ENCODE peak calls at places on chromosomes 13 and 19, in eight cellular contexts. One of them, this sample, is unnamed.
A peak's percentile ranks its signal among the peaks of the same experiment; 100 is the strongest.

GRCh38 chr19:42110658-42111057 is 21.6 kb downstream of the POU2F2 start:
- DNase-seq in H9: no peak
- DNase-seq in trophoblast cell: no peak
- DNase-seq in astrocyte: no peak
- DNase-seq in OCI-LY7: no peak
- DNase-seq in Karpas-422: no peak
- DNase-seq in hepatocyte: no peak
- DNase-seq in MM.1S: no peak
- DNase-seq in this sample: no peak

GRCh38 chr13:109900320-109900719 is 113.9 kb upstream of the IRS2 start:
- DNase-seq in H9: no peak
- DNase-seq in trophoblast cell: no peak
- DNase-seq in astrocyte: no peak
- DNase-seq in OCI-LY7: no peak
- DNase-seq in Karpas-422: no peak
- DNase-seq in hepatocyte: no peak
- DNase-seq in MM.1S: no peak
- DNase-seq in this sample: no peak

GRCh38 chr13:109794095-109794494 is 7.7 kb upstream of the IRS2 start:
- DNase-seq in H9: no peak
- DNase-seq in trophoblast cell: peak; percentile 70
- DNase-seq in astrocyte: no peak
- DNase-seq in OCI-LY7: no peak
- DNase-seq in Karpas-422: no peak
- DNase-seq in hepatocyte: no peak
- DNase-seq in MM.1S: no peak
- DNase-seq in this sample: no peak

GRCh38 chr19:3520166-3521103 is 14.3 kb downstream of the FZR1 start:
- DNase-seq in H9: peak; percentile 72
- DNase-seq in trophoblast cell: peak; percentile 100
- DNase-seq in astrocyte: no peak
- DNase-seq in OCI-LY7: no peak
- DNase-seq in Karpas-422: no peak
- DNase-seq in hepatocyte: peak; percentile 51
- DNase-seq in MM.1S: no peak
- DNase-seq in this sample: no peak

GRCh38 chr13:100339411-100339935 is 249.1 kb downstream of the GGACT start:
- DNase-seq in H9: no peak
- DNase-seq in trophoblast cell: no peak
- DNase-seq in astrocyte: no peak
- DNase-seq in OCI-LY7: no peak
- DNase-seq in Karpas-422: no peak
- DNase-seq in hepatocyte: no peak
- DNase-seq in MM.1S: no peak
- DNase-seq in this sample: no peak

GRCh38 chr19:17243340-17243853 is 2.3 kb downstream of the NR2F6 start:
- DNase-seq in H9: no peak
- DNase-seq in trophoblast cell: no peak
- DNase-seq in astrocyte: no peak
- DNase-seq in OCI-LY7: no peak
- DNase-seq in Karpas-422: no peak
- DNase-seq in hepatocyte: no peak
- DNase-seq in MM.1S: no peak
- DNase-seq in this sample: peak; percentile 84

GRCh38 chr19:53365899-53366493 is 491 bp downstream of the ZNF525 start:
- DNase-seq in H9: no peak
- DNase-seq in trophoblast cell: peak; percentile 67
- DNase-seq in astrocyte: peak; percentile 0
- DNase-seq in OCI-LY7: no peak
- DNase-seq in Karpas-422: peak; percentile 74
- DNase-seq in hepatocyte: peak; percentile 65
- DNase-seq in MM.1S: peak; percentile 30
- DNase-seq in this sample: peak; percentile 83

GRCh38 chr13:89066868-89067466 is 1395.8 kb downstream of the SLITRK5 start:
- DNase-seq in H9: peak; percentile 28
- DNase-seq in trophoblast cell: peak; percentile 62
- DNase-seq in astrocyte: peak; percentile 13
- DNase-seq in OCI-LY7: peak; percentile 72
- DNase-seq in Karpas-422: peak; percentile 89
- DNase-seq in hepatocyte: peak; percentile 77
- DNase-seq in MM.1S: peak; percentile 21
- DNase-seq in this sample: no peak

GRCh38 chr13:43986395-43986794 is 106.7 kb downstream of the LACC1 start:
- DNase-seq in H9: no peak
- DNase-seq in trophoblast cell: no peak
- DNase-seq in astrocyte: no peak
- DNase-seq in OCI-LY7: no peak
- DNase-seq in Karpas-422: no peak
- DNase-seq in hepatocyte: peak; percentile 35
- DNase-seq in MM.1S: no peak
- DNase-seq in this sample: no peak

GRCh38 chr13:50611117-50611781 is 232.2 kb downstream of the DLEU7 start:
- DNase-seq in H9: no peak
- DNase-seq in trophoblast cell: no peak
- DNase-seq in astrocyte: no peak
- DNase-seq in OCI-LY7: no peak
- DNase-seq in Karpas-422: no peak
- DNase-seq in hepatocyte: no peak
- DNase-seq in MM.1S: no peak
- DNase-seq in this sample: no peak

GRCh38 chr13:113187263-113187669 is 21.2 kb downstream of the PCID2 start:
- DNase-seq in H9: no peak
- DNase-seq in trophoblast cell: peak; percentile 96
- DNase-seq in astrocyte: peak; percentile 99
- DNase-seq in OCI-LY7: no peak
- DNase-seq in Karpas-422: no peak
- DNase-seq in hepatocyte: peak; percentile 84
- DNase-seq in MM.1S: no peak
- DNase-seq in this sample: peak; percentile 95

GRCh38 chr13:60402022-60402421 is 5.0 kb downstream of the TDRD3 start:
- DNase-seq in H9: no peak
- DNase-seq in trophoblast cell: no peak
- DNase-seq in astrocyte: no peak
- DNase-seq in OCI-LY7: no peak
- DNase-seq in Karpas-422: no peak
- DNase-seq in hepatocyte: peak; percentile 25
- DNase-seq in MM.1S: no peak
- DNase-seq in this sample: peak; percentile 29

GRCh38 chr19:1173845-1174809 is at the start of gene SBNO2:
- DNase-seq in H9: peak; percentile 91
- DNase-seq in trophoblast cell: peak; percentile 91
- DNase-seq in astrocyte: peak; percentile 47
- DNase-seq in OCI-LY7: peak; percentile 91
- DNase-seq in Karpas-422: peak; percentile 97
- DNase-seq in hepatocyte: peak; percentile 94
- DNase-seq in MM.1S: peak; percentile 94
- DNase-seq in this sample: peak; percentile 99

GRCh38 chr19:35963514-35963913 is 27.3 kb downstream of the LRFN3 start:
- DNase-seq in H9: peak; percentile 76
- DNase-seq in trophoblast cell: peak; percentile 75
- DNase-seq in astrocyte: peak; percentile 39
- DNase-seq in OCI-LY7: no peak
- DNase-seq in Karpas-422: no peak
- DNase-seq in hepatocyte: peak; percentile 86
- DNase-seq in MM.1S: no peak
- DNase-seq in this sample: peak; percentile 95

GRCh38 chr19:35966771-35967170 is 28.2 kb upstream of the SDHAF1 start:
- DNase-seq in H9: no peak
- DNase-seq in trophoblast cell: no peak
- DNase-seq in astrocyte: no peak
- DNase-seq in OCI-LY7: no peak
- DNase-seq in Karpas-422: no peak
- DNase-seq in hepatocyte: no peak
- DNase-seq in MM.1S: no peak
- DNase-seq in this sample: no peak
- H2AFZ ChIP-seq in H9: no peak overlapping the region
- H2AFZ ChIP-seq in trophoblast cell: no peak overlapping the region
- H2AFZ ChIP-seq in astrocyte: no peak overlapping the region
- H2AFZ ChIP-seq in OCI-LY7: no peak overlapping the region
- H2AFZ ChIP-seq in Karpas-422: no peak overlapping the region
- H2AFZ ChIP-seq in hepatocyte: no peak overlapping the region
- H2AFZ ChIP-seq in MM.1S: no peak overlapping the region
- H2AFZ ChIP-seq in this sample: no peak overlapping the region

DNA sequence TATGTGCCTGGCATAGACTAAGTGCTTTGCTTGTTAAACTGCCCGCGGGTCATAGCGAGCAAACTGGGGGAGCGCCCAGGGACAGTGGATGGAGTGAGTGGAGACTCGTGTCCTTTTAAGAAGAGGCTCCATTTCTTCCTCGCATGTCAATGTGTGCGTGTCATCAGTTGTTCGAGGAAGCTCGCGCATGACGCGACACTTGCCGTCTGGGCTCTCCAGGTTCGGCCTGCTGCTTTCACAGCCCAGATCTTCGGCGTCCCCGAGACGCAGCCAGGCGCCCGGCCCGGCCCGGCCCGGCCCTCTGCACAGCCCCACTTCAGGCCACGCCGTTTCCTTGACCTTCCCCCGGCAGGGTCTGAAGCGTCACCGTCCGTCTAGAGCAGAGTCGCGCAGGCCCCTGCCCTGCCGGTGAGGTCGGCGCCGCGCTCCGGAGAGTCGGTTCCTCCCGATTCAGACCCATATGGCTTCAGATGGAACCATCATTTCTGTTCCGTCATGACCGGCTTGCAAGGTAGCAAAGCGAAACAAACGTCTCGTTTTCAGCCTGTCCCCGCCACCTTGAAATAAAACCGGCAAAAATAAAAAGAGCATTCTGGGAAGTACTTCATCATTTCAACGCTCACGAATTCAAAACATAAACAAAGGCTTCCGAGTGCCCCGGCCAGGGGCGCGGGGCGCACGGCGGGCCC is 604 bp upstream of the ARHGEF7 start:
- DNase-seq in H9: peak; percentile 50
- DNase-seq in trophoblast cell: peak; percentile 78
- DNase-seq in astrocyte: peak; percentile 20
- DNase-seq in OCI-LY7: no peak
- DNase-seq in Karpas-422: no peak
- DNase-seq in hepatocyte: peak; percentile 64
- DNase-seq in MM.1S: peak; percentile 26
- DNase-seq in this sample: no peak
- H2AFZ ChIP-seq in H9: no peak overlapping the region
- H2AFZ ChIP-seq in trophoblast cell: no peak overlapping the region
- H2AFZ ChIP-seq in astrocyte: peak overlapping the region; percentile 87
- H2AFZ ChIP-seq in OCI-LY7: no peak overlapping the region
- H2AFZ ChIP-seq in Karpas-422: no peak overlapping the region
- H2AFZ ChIP-seq in hepatocyte: peak overlapping the region; percentile 59
- H2AFZ ChIP-seq in MM.1S: peak overlapping the region; percentile 94
- H2AFZ ChIP-seq in this sample: peak overlapping the region; percentile 76

DNA sequence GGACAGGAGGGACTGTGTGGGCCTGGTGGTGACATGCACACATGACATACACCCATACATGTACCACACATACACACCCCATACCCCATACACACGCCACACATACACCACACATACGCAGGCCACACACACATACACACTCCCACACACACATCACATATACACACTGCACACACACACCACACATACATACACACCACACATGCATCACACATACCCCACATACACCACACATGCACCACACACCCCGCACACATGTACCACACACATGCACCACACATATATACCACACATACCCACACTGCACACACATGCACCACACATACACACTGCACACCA is 76.5 kb upstream of the KCTD15 start:
- DNase-seq in H9: no peak
- DNase-seq in trophoblast cell: no peak
- DNase-seq in astrocyte: no peak
- DNase-seq in OCI-LY7: no peak
- DNase-seq in Karpas-422: no peak
- DNase-seq in hepatocyte: no peak
- DNase-seq in MM.1S: no peak
- DNase-seq in this sample: peak; percentile 59
- H2AFZ ChIP-seq in H9: no peak overlapping the region
- H2AFZ ChIP-seq in trophoblast cell: no peak overlapping the region
- H2AFZ ChIP-seq in astrocyte: no peak overlapping the region
- H2AFZ ChIP-seq in OCI-LY7: no peak overlapping the region
- H2AFZ ChIP-seq in Karpas-422: no peak overlapping the region
- H2AFZ ChIP-seq in hepatocyte: no peak overlapping the region
- H2AFZ ChIP-seq in MM.1S: no peak overlapping the region
- H2AFZ ChIP-seq in this sample: no peak overlapping the region

GRCh38 chr19:35266904-35267817 is 1.6 kb upstream of the USF2 start:
- DNase-seq in H9: peak; percentile 51
- DNase-seq in trophoblast cell: peak; percentile 47
- DNase-seq in astrocyte: no peak
- DNase-seq in OCI-LY7: peak; percentile 58
- DNase-seq in Karpas-422: peak; percentile 76
- DNase-seq in hepatocyte: peak; percentile 69
- DNase-seq in MM.1S: peak; percentile 37
- DNase-seq in this sample: peak; percentile 94

GRCh38 chr19:35267818-35268545 is 780 bp upstream of the USF2 start:
- DNase-seq in H9: peak; percentile 61
- DNase-seq in trophoblast cell: peak; percentile 82
- DNase-seq in astrocyte: peak; percentile 46
- DNase-seq in OCI-LY7: peak; percentile 86
- DNase-seq in Karpas-422: peak; percentile 94
- DNase-seq in hepatocyte: peak; percentile 91
- DNase-seq in MM.1S: peak; percentile 83
- DNase-seq in this sample: peak; percentile 100

GRCh38 chr19:35269425-35270117 is 809 bp downstream of the USF2 start:
- DNase-seq in H9: peak; percentile 93
- DNase-seq in trophoblast cell: peak; percentile 94
- DNase-seq in astrocyte: peak; percentile 63
- DNase-seq in OCI-LY7: peak; percentile 90
- DNase-seq in Karpas-422: peak; percentile 89
- DNase-seq in hepatocyte: peak; percentile 93
- DNase-seq in MM.1S: peak; percentile 79
- DNase-seq in this sample: peak; percentile 98

GRCh38 chr19:35270381-35270811 is 1.6 kb downstream of the USF2 start:
- DNase-seq in H9: no peak
- DNase-seq in trophoblast cell: no peak
- DNase-seq in astrocyte: no peak
- DNase-seq in OCI-LY7: no peak
- DNase-seq in Karpas-422: no peak
- DNase-seq in hepatocyte: no peak
- DNase-seq in MM.1S: no peak
- DNase-seq in this sample: peak; percentile 66

DNA sequence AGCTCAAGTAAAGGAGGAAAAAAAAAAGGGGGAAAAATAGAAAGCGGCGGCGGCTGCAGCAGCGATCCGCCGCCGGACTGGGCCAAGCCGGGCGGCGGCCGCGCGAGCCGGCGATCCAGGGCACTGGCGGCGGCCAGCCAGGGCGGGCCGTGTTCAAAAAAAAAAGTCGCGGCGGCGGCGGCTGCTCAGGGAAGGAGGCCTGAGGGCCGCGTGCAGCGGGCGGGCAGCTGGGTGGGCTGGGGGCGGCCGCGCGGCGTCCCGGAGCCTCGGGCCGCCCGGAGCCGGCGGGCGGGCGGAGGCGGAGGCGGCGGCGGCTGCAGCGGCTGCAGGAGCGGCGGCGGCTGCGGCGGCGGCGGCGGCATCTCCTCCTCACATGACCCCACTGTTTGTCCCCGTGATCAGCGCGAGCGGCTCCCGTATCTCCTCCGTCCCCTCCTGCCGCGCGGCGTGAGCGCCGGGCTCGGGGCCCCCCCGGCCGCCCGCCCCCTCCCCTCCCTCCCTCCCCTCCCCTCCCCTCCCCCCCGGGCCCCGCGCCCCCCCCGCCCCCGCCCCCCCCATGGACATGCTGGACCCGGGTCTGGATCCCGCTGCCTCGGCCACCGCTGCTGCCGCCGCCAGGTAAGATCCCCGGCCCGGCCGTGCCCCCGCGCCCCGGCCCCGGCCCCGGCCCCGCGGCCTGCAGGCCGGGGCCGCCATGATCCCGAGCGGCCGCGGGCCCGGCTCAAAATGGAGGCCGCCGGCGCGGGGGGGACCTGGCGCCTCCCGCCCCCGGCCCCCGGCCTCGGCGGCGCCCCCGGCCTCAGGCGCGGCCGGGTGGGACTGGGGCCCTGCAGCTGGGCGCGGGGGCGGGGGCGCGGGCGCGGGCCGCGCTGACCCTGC is at the start of gene USF2:
- DNase-seq in H9: peak; percentile 65
- DNase-seq in trophoblast cell: peak; percentile 73
- DNase-seq in astrocyte: peak; percentile 34
- DNase-seq in OCI-LY7: peak; percentile 83
- DNase-seq in Karpas-422: peak; percentile 93
- DNase-seq in hepatocyte: peak; percentile 89
- DNase-seq in MM.1S: peak; percentile 73
- DNase-seq in this sample: peak; percentile 96
- H2AFZ ChIP-seq in H9: no peak within 1 kb of the TSS
- H2AFZ ChIP-seq in trophoblast cell: peak within 1 kb of the TSS; percentile 92
- H2AFZ ChIP-seq in astrocyte: peak within 1 kb of the TSS; percentile 75
- H2AFZ ChIP-seq in OCI-LY7: peak within 1 kb of the TSS; percentile 25
- H2AFZ ChIP-seq in Karpas-422: peak within 1 kb of the TSS; percentile 48
- H2AFZ ChIP-seq in hepatocyte: peak within 1 kb of the TSS; percentile 96
- H2AFZ ChIP-seq in MM.1S: peak within 1 kb of the TSS; percentile 40
- H2AFZ ChIP-seq in this sample: peak within 1 kb of the TSS; percentile 81